ENCODE peak calls at places on chromosome X, in eight cellular contexts. V, H, C, D, Z, X, N and E are unnamed samples.

GRCh38 chrX:131762802-131763234 is 218.9 kb downstream of the OR13H1 start:
- DNase-seq in D (peak), V (peak), X (no peak), H (no peak), N (no peak), C (no peak), Z (no peak), E (no peak)

GRCh38 chrX:19007011-19007410 is 23.1 kb upstream of the PHKA2 start:
- DNase-seq in H (no peak), C (no peak), X (no peak), D (no peak), V (no peak), Z (no peak), N (no peak), E (no peak)

GRCh38 chrX:27186671-27187070 is 276.5 kb downstream of the PPP4R3C start:
- DNase-seq in N (no peak), X (peak), Z (no peak), H (no peak), D (no peak), C (peak), V (no peak), E (peak)

GRCh38 chrX:20221902-20222301 is 44.8 kb downstream of the RPS6KA3 start:
- DNase-seq in D (no peak), N (no peak), Z (no peak), V (no peak), H (no peak), C (no peak), X (no peak), E (no peak)

GRCh38 chrX:41300758-41301437 is 33.1 kb upstream of the DDX3X start:
- DNase-seq in V (no peak), D (no peak), H (no peak), C (no peak), X (no peak), Z (no peak), N (no peak), E (peak)

GRCh38 chrX:79572566-79572965 is 205.4 kb upstream of the ITM2A start:
- DNase-seq in X (no peak), D (no peak), V (no peak), C (no peak), Z (no peak), H (no peak), N (no peak), E (no peak)

GRCh38 chrX:40172169-40172979 is 74.6 kb upstream of the BCOR start:
- DNase-seq in N (no peak), C (no peak), H (peak), D (peak), Z (peak), V (peak), X (no peak), E (peak)

GRCh38 chrX:136584545-136584944 is 52.5 kb downstream of the VGLL1 start:
- DNase-seq in H (no peak), Z (no peak), N (no peak), C (no peak), D (no peak), X (no peak), V (no peak), E (no peak)

GRCh38 chrX:142089193-142089592 is 115.9 kb downstream of the MAGEC2 start:
- DNase-seq in Z (no peak), X (no peak), H (no peak), C (no peak), D (no peak), V (no peak), N (no peak), E (peak)

GRCh38 chrX:131650637-131651410 is 107.0 kb downstream of the OR13H1 start:
- DNase-seq in N (no peak), Z (no peak), V (no peak), C (no peak), X (no peak), D (no peak), H (no peak), E (no peak)

GRCh38 chrX:83593634-83594294 is 85.7 kb downstream of the POU3F4 start:
- DNase-seq in D (no peak), Z (no peak), C (no peak), H (no peak), V (no peak), X (no peak), N (no peak), E (no peak)

GRCh38 chrX:116436358-116436816 is at the start of gene SLC6A14:
- DNase-seq in X (peak), N (no peak), D (no peak), V (no peak), Z (peak), H (no peak), C (no peak), E (no peak)

GRCh38 chrX:3191186-3191585 is 149.9 kb downstream of the ARSF start:
- DNase-seq in N (no peak), C (no peak), Z (no peak), D (no peak), X (no peak), H (no peak), V (no peak), E (no peak)

GRCh38 chrX:26008042-26008441 is 130.1 kb upstream of the MAGEB18 start:
- DNase-seq in C (no peak), V (no peak), N (no peak), X (no peak), Z (no peak), H (no peak), D (no peak), E (no peak)

GRCh38 chrX:57904481-57904880 is 5.8 kb downstream of the ZXDA start:
- DNase-seq in Z (no peak), V (no peak), H (no peak), C (no peak), D (no peak), N (no peak), X (no peak), E (no peak)

GRCh38 chrX:20639115-20639514 is 372.4 kb upstream of the RPS6KA3 start:
- DNase-seq in Z (no peak), N (no peak), V (no peak), C (no peak), X (no peak), H (no peak), D (no peak), E (no peak)

GRCh38 chrX:134186362-134187121 is 50.4 kb upstream of the CCDC160 start:
- DNase-seq in C (no peak), N (no peak), X (peak), H (no peak), Z (no peak), V (no peak), D (no peak), E (no peak)

GRCh38 chrX:45295587-45295986 is 94.9 kb upstream of the DIPK2B start:
- DNase-seq in V (no peak), D (peak), X (peak), H (no peak), C (no peak), Z (no peak), N (no peak), E (peak)

GRCh38 chrX:129585143-129585542 is 45.1 kb downstream of the OCRL start:
- DNase-seq in H (no peak), C (no peak), V (no peak), Z (no peak), X (no peak), N (no peak), D (no peak), E (no peak)

GRCh38 chrX:107710617-107711391 is 64.8 kb downstream of the TSC22D3 start:
- DNase-seq in X (peak), H (no peak), V (no peak), C (peak), D (peak), N (peak), Z (no peak), E (peak)

GRCh38 chrX:72142931-72143709 is 11.4 kb upstream of the RTL5 start:
- DNase-seq in Z (no peak), X (no peak), D (no peak), C (no peak), V (no peak), H (no peak), N (no peak), E (no peak)

GRCh38 chrX:43745938-43746721 is 90.0 kb downstream of the MAOA start:
- DNase-seq in N (no peak), C (no peak), H (no peak), V (no peak), X (no peak), D (no peak), Z (no peak), E (no peak)

GRCh38 chrX:1393871-1394615 is 2.1 kb upstream of the SLC25A6 start:
- DNase-seq in X (no peak), C (no peak), N (no peak), V (no peak), Z (peak), H (peak), D (no peak), E (no peak)

GRCh38 chrX:49995021-49995731 is 72.8 kb downstream of the CLCN5 start:
- DNase-seq in V (no peak), D (no peak), Z (no peak), C (no peak), N (no peak), H (no peak), X (peak), E (peak)

GRCh38 chrX:8913665-8914409 is 112.7 kb upstream of the FAM9A start:
- DNase-seq in C (no peak), N (no peak), V (no peak), X (no peak), Z (no peak), H (peak), D (peak), E (no peak)

GRCh38 chrX:18995216-18995615 is 11.3 kb upstream of the PHKA2 start:
- DNase-seq in N (no peak), D (no peak), C (no peak), X (no peak), V (no peak), H (no peak), Z (no peak), E (peak)

GRCh38 chrX:150314186-150314585 is 48.9 kb upstream of the MAMLD1 start:
- DNase-seq in N (no peak), C (no peak), X (no peak), V (no peak), D (no peak), Z (no peak), H (no peak), E (no peak)

GRCh38 chrX:8607326-8607725 is 124.6 kb downstream of the ANOS1 start:
- DNase-seq in N (no peak), X (no peak), C (no peak), V (no peak), H (no peak), D (no peak), Z (no peak), E (peak)

GRCh38 chrX:39821011-39821708 is 276.6 kb downstream of the BCOR start:
- DNase-seq in N (no peak), H (peak), D (no peak), V (peak), C (peak), X (no peak), Z (peak), E (peak)

DNA sequence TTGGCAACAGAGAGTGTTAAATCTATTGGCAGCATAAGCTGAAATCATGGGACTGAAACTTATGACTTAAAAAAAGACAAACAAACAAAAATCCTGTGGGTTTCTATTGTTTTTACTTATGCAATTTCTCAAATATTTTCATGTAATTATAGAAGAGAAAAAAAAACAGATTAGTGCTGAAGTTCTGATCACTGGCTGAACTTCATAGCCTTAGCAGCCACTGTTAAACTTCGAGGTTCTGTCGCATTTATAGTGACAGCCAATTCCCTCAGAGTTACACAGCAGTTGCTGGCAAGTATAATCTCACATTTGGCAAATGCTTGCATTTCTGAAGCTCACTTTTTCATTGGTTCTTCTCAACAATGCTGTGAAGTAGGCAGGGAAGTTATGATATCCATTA is 748.9 kb upstream of the MAGEB2 start:
- DNase-seq in H (no peak), X (no peak), V (no peak), D (no peak), N (no peak), Z (no peak), C (no peak), E (no peak)
- H3K27ac ChIP-seq in H (no peak), X (no peak), V (no peak), D (no peak), N (no peak), Z (no peak), C (no peak), E (no peak)

GRCh38 chrX:118496763-118497079 is 1.1 kb downstream of the DOCK11 start:
- DNase-seq in X (no peak), V (no peak), C (no peak), Z (no peak), N (no peak), H (no peak), D (no peak), E (no peak)
- H3K27ac ChIP-seq in X (no peak), V (peak), C (no peak), Z (peak), N (peak), H (no peak), D (peak), E (no peak)

GRCh38 chrX:124098089-124098488 is 136.6 kb downstream of the STAG2 start:
- DNase-seq in X (no peak), N (no peak), H (no peak), V (no peak), D (no peak), C (no peak), Z (no peak), E (peak)
- H3K27ac ChIP-seq in X (no peak), N (no peak), H (no peak), V (no peak), D (no peak), C (no peak), Z (no peak), E (no peak)

DNA sequence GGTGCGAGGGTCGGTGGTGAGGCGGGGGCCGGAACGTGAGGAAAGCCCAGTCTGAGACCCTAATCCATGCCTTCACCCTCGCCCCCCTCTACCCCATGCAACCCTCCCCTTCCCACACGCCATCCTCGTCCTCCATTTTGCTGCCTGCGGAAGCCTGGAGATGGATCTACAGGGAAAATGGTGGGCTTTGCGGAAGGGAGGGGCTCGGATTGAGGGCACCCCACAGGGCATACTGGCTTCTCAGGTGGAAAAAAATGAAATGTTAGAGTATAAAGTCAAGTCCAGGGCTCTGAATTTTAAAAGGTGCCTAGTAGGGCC is 819 bp downstream of the BEX4 start:
- DNase-seq in C (peak), H (no peak), X (no peak), D (no peak), N (no peak), V (no peak), Z (no peak), E (peak)
- H3K27ac ChIP-seq in C (peak), H (peak), X (no peak), D (peak), N (peak), V (peak), Z (no peak), E (no peak)

DNA sequence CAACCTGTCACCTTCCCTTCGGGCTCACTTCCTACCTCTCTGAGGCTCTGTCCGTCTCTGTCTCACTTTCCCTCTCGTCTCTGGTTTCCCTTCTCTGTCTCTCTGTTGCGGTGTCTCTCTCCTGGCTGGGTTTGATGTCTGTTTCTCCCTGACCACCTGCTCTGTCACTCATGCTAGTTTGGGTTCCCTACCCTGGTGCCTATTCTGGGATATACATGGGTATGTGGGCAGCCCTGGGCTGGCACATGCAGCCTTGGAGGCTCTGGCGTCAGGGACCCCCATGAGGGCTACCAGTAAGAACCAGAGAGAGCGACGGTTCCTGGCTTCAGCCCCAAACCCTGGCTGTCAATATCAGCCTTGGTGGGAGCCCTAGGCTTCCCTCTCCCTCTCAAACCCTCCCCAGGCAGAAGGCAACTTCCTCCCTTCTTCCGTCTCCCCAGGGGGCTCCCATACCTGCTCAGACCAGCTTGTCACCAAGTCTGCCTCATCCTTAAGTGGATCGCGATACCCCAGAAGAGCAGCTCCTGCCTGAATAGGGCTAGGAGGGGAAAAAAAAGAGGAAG is 314 bp downstream of the DNASE1L1 start:
- DNase-seq in X (no peak), V (no peak), C (no peak), H (no peak), D (no peak), N (no peak), Z (no peak), E (no peak)
- H3K27ac ChIP-seq in X (peak), V (no peak), C (peak), H (peak), D (peak), N (peak), Z (peak), E (peak)

DNA sequence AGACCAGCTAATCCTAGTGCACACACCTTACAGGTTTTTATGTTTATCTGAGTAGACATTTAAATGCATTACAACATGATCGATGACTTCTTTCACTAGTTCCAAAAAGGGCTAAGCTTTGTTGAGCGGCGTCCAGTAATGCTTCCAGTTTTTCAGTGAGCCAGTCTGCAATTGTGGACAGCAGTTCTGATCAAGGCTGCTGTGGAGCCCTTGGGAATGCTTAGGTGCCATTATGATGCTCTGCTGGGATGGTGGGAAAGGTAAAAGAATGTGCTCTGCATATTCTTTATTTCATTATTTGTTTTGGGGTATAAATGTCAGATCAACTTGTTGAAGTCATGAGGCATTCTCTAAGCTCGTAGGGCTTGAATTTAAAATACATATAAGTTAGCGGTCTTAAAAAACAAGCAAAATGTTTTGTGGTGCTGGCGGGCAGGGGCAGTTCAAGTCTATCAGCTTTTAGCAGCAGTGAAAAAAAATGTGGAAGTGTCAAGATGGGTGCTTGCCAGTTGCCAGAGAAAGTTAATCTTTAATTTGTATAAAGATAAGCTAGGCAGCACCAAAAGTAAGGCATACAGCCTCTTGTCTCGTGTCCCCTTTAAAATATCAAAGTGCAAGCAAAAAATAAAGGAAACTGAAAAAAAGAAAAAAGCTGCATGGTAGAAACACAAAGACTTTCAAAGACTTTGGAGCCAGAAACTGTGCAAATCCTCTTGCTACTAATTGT is 5.8 kb downstream of the MID1IP1 start:
- DNase-seq in C (no peak), N (no peak), Z (no peak), V (no peak), H (no peak), D (no peak), X (no peak), E (no peak)
- H3K27ac ChIP-seq in C (no peak), N (peak), Z (no peak), V (peak), H (no peak), D (no peak), X (no peak), E (no peak)

DNA sequence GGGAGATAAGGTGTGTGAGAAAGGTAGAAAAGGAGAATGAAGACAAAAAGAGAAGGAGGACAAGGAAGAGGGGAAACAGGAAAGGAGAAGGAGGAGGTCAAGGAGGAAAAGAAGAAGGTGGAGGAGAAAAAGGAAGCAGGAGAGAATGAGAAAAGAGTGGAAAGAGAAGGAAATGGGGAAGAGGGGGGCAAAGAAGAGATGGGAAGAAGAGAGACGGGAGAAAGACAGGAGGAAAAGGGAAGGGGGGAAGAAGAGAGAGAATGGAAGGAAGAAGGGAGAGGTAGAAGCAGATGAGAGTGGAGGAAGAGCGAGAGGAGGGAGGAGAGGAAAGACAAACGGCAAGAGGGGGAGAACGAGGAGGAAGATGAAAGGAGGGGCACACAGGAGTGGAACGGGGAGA is 4.1 kb downstream of the GATA1 start:
- DNase-seq in H (no peak), N (no peak), C (no peak), X (no peak), D (no peak), V (no peak), Z (no peak), E (no peak)
- H3K27ac ChIP-seq in H (no peak), N (no peak), C (no peak), X (no peak), D (no peak), V (no peak), Z (no peak), E (no peak)

GRCh38 chrX:11751261-11751660 is 6.8 kb upstream of the MSL3 start:
- DNase-seq in D (no peak), H (no peak), N (no peak), Z (no peak), X (no peak), C (no peak), V (no peak), E (no peak)
- H3K27ac ChIP-seq in D (no peak), H (no peak), N (no peak), Z (no peak), X (no peak), C (no peak), V (no peak), E (no peak)

DNA sequence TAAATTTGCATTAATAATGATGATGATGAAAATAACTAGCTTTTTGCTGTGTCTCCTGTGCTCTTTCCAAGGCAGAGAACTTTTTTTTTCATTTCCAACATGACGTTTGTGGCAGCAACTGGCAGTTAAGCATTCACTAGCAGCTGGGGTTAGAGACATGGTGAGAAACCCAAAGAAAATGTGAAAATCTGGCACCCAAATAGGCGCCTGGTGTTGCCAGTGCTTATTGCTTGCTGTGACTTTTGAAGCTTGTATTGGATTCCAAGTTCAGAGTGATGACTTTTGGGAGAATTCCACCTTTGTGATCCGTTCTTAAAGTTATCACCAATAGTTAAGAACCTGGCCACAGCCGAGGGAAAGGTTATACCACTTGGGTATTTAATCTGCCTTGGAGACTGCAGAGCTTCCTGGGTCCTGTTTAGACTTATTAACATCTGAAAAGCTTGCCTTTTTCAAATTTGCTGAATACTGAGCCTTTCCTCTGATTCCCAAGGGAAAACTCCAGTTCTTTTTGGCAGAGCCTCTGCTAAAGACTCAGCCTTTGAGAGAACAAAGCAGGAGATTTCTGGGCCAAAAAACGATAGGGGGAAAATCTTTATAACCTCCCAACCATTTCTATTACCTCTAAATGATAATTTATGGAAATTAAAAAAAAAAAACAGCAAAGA is 101.0 kb downstream of the OPHN1 start:
- DNase-seq in D (no peak), C (no peak), X (no peak), V (no peak), H (no peak), N (no peak), Z (no peak), E (no peak)
- H3K27ac ChIP-seq in D (no peak), C (no peak), X (no peak), V (no peak), H (no peak), N (no peak), Z (no peak), E (no peak)